ENCODE peak calls at places on chromosomes 4 and X, in eight cellular contexts. One of them, this sample, is unnamed.
A peak's percentile ranks its signal among the peaks of the same experiment; 100 is the strongest.

GRCh38 chr4:73341454-73341853 is 62.6 kb upstream of the ALB start:
- DNase-seq in SK-N-SH: peak; percentile 11
- DNase-seq in fibroblast of lung: peak; percentile 52
- DNase-seq in lower leg skin: no peak
- DNase-seq in lung: no peak
- DNase-seq in left lung: no peak
- DNase-seq in HepG2: peak; percentile 85
- DNase-seq in Calu3: peak; percentile 35
- DNase-seq in this sample: no peak

GRCh38 chr4:151192556-151193235 is 84.3 kb upstream of the PRSS48 start:
- DNase-seq in SK-N-SH: no peak
- DNase-seq in fibroblast of lung: peak; percentile 49
- DNase-seq in lower leg skin: no peak
- DNase-seq in lung: no peak
- DNase-seq in left lung: no peak
- DNase-seq in HepG2: no peak
- DNase-seq in Calu3: no peak
- DNase-seq in this sample: no peak

GRCh38 chrX:38260231-38260630 is 39.6 kb upstream of the SRPX start:
- DNase-seq in SK-N-SH: peak; percentile 44
- DNase-seq in fibroblast of lung: no peak
- DNase-seq in lower leg skin: no peak
- DNase-seq in lung: no peak
- DNase-seq in left lung: no peak
- DNase-seq in HepG2: peak; percentile 25
- DNase-seq in Calu3: peak; percentile 33
- DNase-seq in this sample: no peak

GRCh38 chr4:140085062-140085622 is 68.8 kb downstream of the MAML3 start:
- DNase-seq in SK-N-SH: no peak
- DNase-seq in fibroblast of lung: no peak
- DNase-seq in lower leg skin: no peak
- DNase-seq in lung: no peak
- DNase-seq in left lung: no peak
- DNase-seq in HepG2: no peak
- DNase-seq in Calu3: no peak
- DNase-seq in this sample: no peak

GRCh38 chr4:82562553-82562854 is 716 bp upstream of the TMEM150C start:
- DNase-seq in SK-N-SH: no peak
- DNase-seq in fibroblast of lung: no peak
- DNase-seq in lower leg skin: no peak
- DNase-seq in lung: no peak
- DNase-seq in left lung: no peak
- DNase-seq in HepG2: no peak
- DNase-seq in Calu3: no peak
- DNase-seq in this sample: no peak

GRCh38 chr4:6239968-6240367 is 29.7 kb upstream of the WFS1 start:
- DNase-seq in SK-N-SH: no peak
- DNase-seq in fibroblast of lung: no peak
- DNase-seq in lower leg skin: peak; percentile 75
- DNase-seq in lung: no peak
- DNase-seq in left lung: no peak
- DNase-seq in HepG2: no peak
- DNase-seq in Calu3: no peak
- DNase-seq in this sample: no peak

GRCh38 chr4:5941601-5942000 is 48.7 kb upstream of the CRMP1 start:
- DNase-seq in SK-N-SH: no peak
- DNase-seq in fibroblast of lung: no peak
- DNase-seq in lower leg skin: no peak
- DNase-seq in lung: no peak
- DNase-seq in left lung: no peak
- DNase-seq in HepG2: no peak
- DNase-seq in Calu3: no peak
- DNase-seq in this sample: no peak

GRCh38 chrX:85391879-85392238 is 12.4 kb upstream of the POF1B start:
- DNase-seq in SK-N-SH: no peak
- DNase-seq in fibroblast of lung: no peak
- DNase-seq in lower leg skin: no peak
- DNase-seq in lung: no peak
- DNase-seq in left lung: no peak
- DNase-seq in HepG2: no peak
- DNase-seq in Calu3: no peak
- DNase-seq in this sample: no peak

GRCh38 chr4:59044316-59044715 is 1934.1 kb upstream of the IGFBP7 start:
- DNase-seq in SK-N-SH: no peak
- DNase-seq in fibroblast of lung: no peak
- DNase-seq in lower leg skin: no peak
- DNase-seq in lung: no peak
- DNase-seq in left lung: no peak
- DNase-seq in HepG2: no peak
- DNase-seq in Calu3: no peak
- DNase-seq in this sample: no peak

GRCh38 chrX:140292961-140293360 is 211.9 kb downstream of the SOX3 start:
- DNase-seq in SK-N-SH: no peak
- DNase-seq in fibroblast of lung: no peak
- DNase-seq in lower leg skin: no peak
- DNase-seq in lung: no peak
- DNase-seq in left lung: no peak
- DNase-seq in HepG2: no peak
- DNase-seq in Calu3: no peak
- DNase-seq in this sample: no peak

DNA sequence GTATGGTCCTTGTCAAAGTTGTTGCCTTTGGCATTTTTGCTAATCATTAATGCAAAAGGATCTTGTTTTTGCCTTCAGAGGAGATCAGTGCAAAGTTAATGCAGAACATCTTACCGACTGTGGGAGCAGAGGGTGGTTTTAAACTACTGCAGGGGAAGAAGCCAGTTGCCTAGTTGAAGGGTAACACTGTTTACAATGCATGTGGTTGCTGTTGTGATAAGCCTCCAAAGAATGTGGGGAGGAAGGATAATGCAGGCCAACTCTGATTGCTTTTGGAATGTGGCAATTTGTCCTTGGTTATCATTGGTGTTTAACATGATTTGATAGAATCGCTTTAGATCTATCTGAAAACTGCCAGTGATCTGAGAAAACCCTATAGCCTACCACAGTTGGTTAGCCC is 204.3 kb upstream of the TLL1 start:
- DNase-seq in SK-N-SH: no peak
- DNase-seq in fibroblast of lung: peak; percentile 51
- DNase-seq in lower leg skin: no peak
- DNase-seq in lung: no peak
- DNase-seq in left lung: no peak
- DNase-seq in HepG2: no peak
- DNase-seq in Calu3: no peak
- DNase-seq in this sample: no peak
- TF ChIP-seq CTCF in SK-N-SH: no peak
- TF ChIP-seq CTCF in fibroblast of lung: no peak
- TF ChIP-seq CTCF in lower leg skin: no peak
- TF ChIP-seq CTCF in lung: no peak
- TF ChIP-seq CTCF in left lung: no peak
- TF ChIP-seq CTCF in HepG2: no peak
- TF ChIP-seq CTCF in Calu3: no peak
- TF ChIP-seq CTCF in this sample: no peak

DNA sequence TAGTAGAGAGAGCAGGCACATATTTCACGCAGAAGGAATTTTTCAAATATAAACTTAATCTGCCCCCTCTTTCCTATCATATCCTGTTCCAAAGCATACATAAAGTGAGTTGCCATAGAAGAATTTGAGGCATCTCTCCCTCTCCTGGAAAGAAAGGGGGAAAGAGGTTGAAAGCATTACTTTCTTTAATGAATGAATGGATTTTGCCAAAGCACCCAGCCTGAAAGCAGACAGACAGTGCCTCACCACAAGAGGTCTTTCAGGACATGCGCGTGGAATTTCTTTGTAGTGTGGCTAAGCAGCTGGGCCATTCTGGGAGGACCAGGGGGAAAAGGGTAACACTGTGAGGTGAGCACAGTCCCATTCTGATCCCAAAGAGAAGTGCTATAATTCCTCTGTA is 651.4 kb downstream of the IQCM start:
- DNase-seq in SK-N-SH: no peak
- DNase-seq in fibroblast of lung: peak; percentile 98
- DNase-seq in lower leg skin: no peak
- DNase-seq in lung: no peak
- DNase-seq in left lung: no peak
- DNase-seq in HepG2: no peak
- DNase-seq in Calu3: peak; percentile 4
- DNase-seq in this sample: no peak
- TF ChIP-seq CTCF in SK-N-SH: peak; percentile 32
- TF ChIP-seq CTCF in fibroblast of lung: no peak
- TF ChIP-seq CTCF in lower leg skin: no peak
- TF ChIP-seq CTCF in lung: no peak
- TF ChIP-seq CTCF in left lung: no peak
- TF ChIP-seq CTCF in HepG2: no peak
- TF ChIP-seq CTCF in Calu3: no peak
- TF ChIP-seq CTCF in this sample: no peak

DNA sequence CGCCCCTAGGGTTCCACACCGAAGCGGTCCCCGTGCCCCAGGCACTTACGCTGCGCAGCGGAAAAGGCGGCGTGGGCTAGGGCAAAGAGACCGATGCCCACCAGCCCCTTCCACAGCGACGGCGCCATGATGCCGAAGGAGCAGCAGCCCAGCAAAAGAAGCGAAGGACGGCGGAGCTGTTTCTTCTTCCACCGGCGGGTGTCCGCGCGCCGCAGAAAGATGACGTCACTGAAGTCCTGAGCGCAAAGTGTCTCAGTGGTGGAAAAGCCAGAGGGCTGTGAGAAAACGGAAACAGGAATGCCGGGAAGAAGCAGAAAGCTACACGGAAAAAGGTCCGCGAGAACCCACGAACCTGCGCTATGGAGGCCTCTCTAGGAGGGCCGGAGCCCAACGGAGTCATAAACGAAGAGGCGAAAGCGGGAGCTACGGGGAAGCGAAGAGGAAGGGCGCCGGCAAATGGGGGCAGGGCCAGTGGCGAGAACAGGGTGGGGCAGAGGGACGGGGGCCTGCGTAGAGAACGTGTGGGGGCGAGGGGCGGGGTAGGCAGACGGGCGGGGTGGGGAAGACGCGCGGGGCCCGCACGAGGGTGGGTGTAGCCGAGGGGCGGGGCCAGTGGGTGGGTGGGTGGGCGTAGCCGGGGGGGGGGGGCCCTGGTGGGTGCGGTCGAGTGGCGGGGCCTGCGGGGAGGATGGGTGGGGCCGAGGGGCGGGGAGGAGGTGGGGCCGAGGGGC is at the start of gene MMGT1:
- DNase-seq in SK-N-SH: peak; percentile 93
- DNase-seq in fibroblast of lung: peak; percentile 78
- DNase-seq in lower leg skin: peak; percentile 95
- DNase-seq in lung: peak; percentile 83
- DNase-seq in left lung: peak; percentile 90
- DNase-seq in HepG2: peak; percentile 56
- DNase-seq in Calu3: peak; percentile 82
- DNase-seq in this sample: peak; percentile 72
- TF ChIP-seq CTCF in SK-N-SH: no peak
- TF ChIP-seq CTCF in fibroblast of lung: no peak
- TF ChIP-seq CTCF in lower leg skin: no peak
- TF ChIP-seq CTCF in lung: no peak
- TF ChIP-seq CTCF in left lung: no peak
- TF ChIP-seq CTCF in HepG2: no peak
- TF ChIP-seq CTCF in Calu3: no peak
- TF ChIP-seq CTCF in this sample: no peak

DNA sequence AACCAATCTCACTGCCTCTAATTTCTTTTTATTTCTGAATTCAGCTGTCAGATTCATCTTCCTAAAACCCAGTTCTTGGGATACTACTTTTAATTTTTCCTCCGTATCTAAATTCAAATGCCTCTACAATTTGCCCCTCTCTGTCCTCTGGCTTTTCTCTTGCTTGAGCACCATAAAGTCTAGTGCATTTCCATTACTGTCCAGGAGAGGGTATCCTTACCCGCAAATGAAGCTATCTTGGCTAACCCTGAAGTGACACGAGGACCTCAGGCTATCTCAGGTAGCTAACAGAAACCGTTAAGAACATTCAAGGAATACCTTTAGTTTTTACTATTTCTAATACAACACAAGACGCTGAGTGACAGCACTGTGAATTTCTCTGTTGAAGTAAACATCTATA is 49.4 kb upstream of the PRR32 start:
- DNase-seq in SK-N-SH: peak; percentile 22
- DNase-seq in fibroblast of lung: no peak
- DNase-seq in lower leg skin: no peak
- DNase-seq in lung: no peak
- DNase-seq in left lung: no peak
- DNase-seq in HepG2: no peak
- DNase-seq in Calu3: no peak
- DNase-seq in this sample: no peak
- TF ChIP-seq CTCF in SK-N-SH: peak; percentile 58
- TF ChIP-seq CTCF in fibroblast of lung: no peak
- TF ChIP-seq CTCF in lower leg skin: no peak
- TF ChIP-seq CTCF in lung: no peak
- TF ChIP-seq CTCF in left lung: peak; percentile 42
- TF ChIP-seq CTCF in HepG2: peak; percentile 44
- TF ChIP-seq CTCF in Calu3: no peak
- TF ChIP-seq CTCF in this sample: no peak

DNA sequence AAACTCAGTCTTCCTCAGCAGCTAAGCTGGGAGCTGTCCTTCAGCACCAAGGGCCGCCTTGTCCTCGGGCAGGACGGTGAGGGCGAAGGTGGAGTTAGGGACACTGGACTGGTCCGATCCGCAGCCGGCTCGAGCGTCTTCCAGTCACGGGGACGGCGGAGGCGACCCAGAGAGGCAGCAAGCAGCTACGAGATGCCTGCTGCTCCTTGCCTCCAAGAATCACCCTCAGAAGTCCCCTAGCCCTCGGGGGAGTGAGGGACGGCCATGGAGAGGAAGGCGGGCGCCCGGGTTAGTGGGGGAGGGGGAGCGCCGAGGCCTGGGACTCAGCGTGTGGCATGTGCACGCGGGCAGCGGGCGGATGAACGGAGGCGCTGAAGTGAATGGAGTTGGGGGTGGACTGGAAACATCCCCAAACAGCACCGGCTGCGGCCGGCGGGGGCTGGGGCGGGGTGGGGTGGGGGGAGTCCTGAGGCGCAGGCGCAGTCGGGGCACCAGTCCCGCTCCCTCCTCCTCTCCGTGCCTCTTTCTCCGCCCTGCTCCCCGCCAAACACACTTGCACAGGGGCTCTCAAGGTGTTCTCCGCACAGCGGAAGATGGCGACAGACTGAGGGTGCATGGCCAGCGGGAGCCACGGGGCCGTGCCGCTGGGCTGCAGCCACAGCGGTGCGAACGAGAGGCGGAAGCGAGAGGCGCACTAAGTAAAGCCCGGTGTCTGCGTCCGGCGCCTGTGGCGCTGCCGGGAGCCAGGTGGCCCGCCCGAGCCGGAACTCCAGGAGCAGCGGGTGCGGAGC is at the start of gene NALF2:
- DNase-seq in SK-N-SH: peak; percentile 86
- DNase-seq in fibroblast of lung: peak; percentile 18
- DNase-seq in lower leg skin: no peak
- DNase-seq in lung: peak; percentile 45
- DNase-seq in left lung: peak; percentile 46
- DNase-seq in HepG2: peak; percentile 59
- DNase-seq in Calu3: peak; percentile 71
- DNase-seq in this sample: no peak
- TF ChIP-seq CTCF in SK-N-SH: no peak
- TF ChIP-seq CTCF in fibroblast of lung: no peak
- TF ChIP-seq CTCF in lower leg skin: no peak
- TF ChIP-seq CTCF in lung: no peak
- TF ChIP-seq CTCF in left lung: no peak
- TF ChIP-seq CTCF in HepG2: peak; percentile 16
- TF ChIP-seq CTCF in Calu3: no peak
- TF ChIP-seq CTCF in this sample: no peak

GRCh38 chr4:146029147-146029546 is 90.5 kb upstream of the ZNF827 start:
- DNase-seq in SK-N-SH: no peak
- DNase-seq in fibroblast of lung: peak; percentile 35
- DNase-seq in lower leg skin: no peak
- DNase-seq in lung: no peak
- DNase-seq in left lung: no peak
- DNase-seq in HepG2: no peak
- DNase-seq in Calu3: no peak
- DNase-seq in this sample: no peak
- TF ChIP-seq CTCF in SK-N-SH: peak; percentile 41
- TF ChIP-seq CTCF in fibroblast of lung: no peak
- TF ChIP-seq CTCF in lower leg skin: no peak
- TF ChIP-seq CTCF in lung: no peak
- TF ChIP-seq CTCF in left lung: no peak
- TF ChIP-seq CTCF in HepG2: no peak
- TF ChIP-seq CTCF in Calu3: no peak
- TF ChIP-seq CTCF in this sample: no peak